ENCODE peak calls at places on chromosome 2, in seven cellular contexts. G is choroid plexus epithelial cell, H is NCI-H1105 treated with DMSO at 0.1 percent for 48 hours, P is KBM-7, B is cerebellum, L is spleen, T is endothelial cell. K is an unnamed sample.

GRCh38 chr2:72263781-72264060 is 116.1 kb upstream of the CYP26B1 start:
- DNase-seq in G (peak; percentile 25), H (no peak), P (no peak), B (no peak), L (no peak), T (no peak), K (no peak)

GRCh38 chr2:181138816-181139215 is 158.4 kb downstream of the UBE2E3 start:
- DNase-seq in G (peak; percentile 78), H (no peak), P (no peak), B (no peak), L (no peak), T (no peak), K (no peak)

GRCh38 chr2:203446071-203446481 is 89.0 kb downstream of the RAPH1 start:
- DNase-seq in G (peak; percentile 75), H (no peak), P (peak; percentile 21), B (no peak), L (no peak), T (no peak), K (no peak)

GRCh38 chr2:11588228-11589110 is 54.6 kb downstream of the GREB1 start:
- DNase-seq in G (no peak), H (no peak), P (no peak), B (no peak), L (peak; percentile 50), T (no peak), K (no peak)

GRCh38 chr2:175233135-175233719 is 51.7 kb upstream of the ATP5MC3 start:
- DNase-seq in G (peak; percentile 67), H (no peak), P (no peak), B (no peak), L (no peak), T (no peak), K (peak; percentile 38)

GRCh38 chr2:54404270-54404669 is 51.9 kb upstream of the SPTBN1 start:
- DNase-seq in G (peak; percentile 67), H (no peak), P (peak; percentile 68), B (no peak), L (no peak), T (no peak), K (no peak)

GRCh38 chr2:107717666-107718065 is 109.0 kb upstream of the RGPD4 start:
- DNase-seq in G (no peak), H (peak; percentile 85), P (no peak), B (no peak), L (no peak), T (no peak), K (no peak)

GRCh38 chr2:218471982-218472381 is 53.1 kb downstream of the VIL1 start:
- DNase-seq in G (no peak), H (no peak), P (peak; percentile 79), B (no peak), L (no peak), T (no peak), K (no peak)

GRCh38 chr2:96952976-96953610 is 33.3 kb downstream of the FAM178B start:
- DNase-seq in G (peak; percentile 15), H (no peak), P (no peak), B (peak; percentile 51), L (no peak), T (no peak), K (peak; percentile 59)

GRCh38 chr2:205237524-205237923 is 444.8 kb upstream of the NRP2 start:
- DNase-seq in G (no peak), H (no peak), P (no peak), B (no peak), L (no peak), T (no peak), K (no peak)

GRCh38 chr2:109409347-109410020 is 204.3 kb downstream of the SEPTIN10 start:
- DNase-seq in G (no peak), H (no peak), P (no peak), B (no peak), L (no peak), T (no peak), K (no peak)